ENCODE peak calls at places on chromosomes 7 and 10, in eight cellular contexts. F, Q, X, V, O, K, N and J are unnamed samples. For H3K36me3, the result is how much of the 10 kb centered on the place peaks cover.

GRCh38 chr7:82444220-82445049 is 858 bp upstream of the CACNA2D1 start:
- DNase-seq in F (no peak), Q (peak), X (peak), V (no peak), O (no peak), K (no peak), N (no peak), J (no peak)

GRCh38 chr7:14144109-14144508 is 154.6 kb upstream of the ETV1 start:
- DNase-seq in F (no peak), Q (no peak), X (no peak), V (no peak), O (no peak), K (no peak), N (no peak), J (no peak)

GRCh38 chr7:132298782-132299181 is 277.5 kb downstream of the PLXNA4 start:
- DNase-seq in F (no peak), Q (no peak), X (no peak), V (no peak), O (peak), K (peak), N (no peak), J (no peak)

GRCh38 chr7:44396931-44397525 is 71.6 kb upstream of the CAMK2B start:
- DNase-seq in F (no peak), Q (no peak), X (no peak), V (no peak), O (peak), K (no peak), N (no peak), J (no peak)

GRCh38 chr7:135919071-135919841 is 57.9 kb downstream of the MTPN start:
- DNase-seq in F (no peak), Q (no peak), X (no peak), V (no peak), O (no peak), K (no peak), N (no peak), J (no peak)

GRCh38 chr10:6348091-6348862 is 145.5 kb downstream of the PFKFB3 start:
- DNase-seq in F (peak), Q (peak), X (peak), V (peak), O (no peak), K (peak), N (peak), J (no peak)

GRCh38 chr7:2288986-2289611 is 25.1 kb downstream of the SNX8 start:
- DNase-seq in F (no peak), Q (no peak), X (no peak), V (no peak), O (no peak), K (peak), N (no peak), J (no peak)

GRCh38 chr7:99408347-99409191 is at the start of the genes BUD31 and PDAP1:
- DNase-seq in F (peak), Q (peak), X (peak), V (peak), O (peak), K (peak), N (peak), J (peak)

GRCh38 chr7:149790146-149790548 is 16.8 kb upstream of the ZNF467 start:
- DNase-seq in F (peak), Q (no peak), X (no peak), V (peak), O (no peak), K (peak), N (no peak), J (no peak)

GRCh38 chr7:114760477-114760876 is 161.4 kb upstream of the MDFIC start:
- DNase-seq in F (no peak), Q (no peak), X (no peak), V (no peak), O (no peak), K (peak), N (no peak), J (no peak)

GRCh38 chr10:2358586-2358985 is 621.3 kb upstream of the ADARB2 start:
- DNase-seq in F (no peak), Q (no peak), X (no peak), V (no peak), O (no peak), K (no peak), N (no peak), J (no peak)

GRCh38 chr10:1134156-1134555 is 78.0 kb downstream of the WDR37 start:
- DNase-seq in F (no peak), Q (no peak), X (no peak), V (no peak), O (no peak), K (no peak), N (no peak), J (no peak)

GRCh38 chr7:99499356-99499712 is 747 bp downstream of the ZNF394 start:
- DNase-seq in F (no peak), Q (peak), X (peak), V (no peak), O (no peak), K (peak), N (no peak), J (no peak)

GRCh38 chr10:73061743-73062142 is 34.9 kb downstream of the P4HA1 start:
- DNase-seq in F (no peak), Q (no peak), X (no peak), V (no peak), O (no peak), K (no peak), N (no peak), J (no peak)
- H3K36me3 ChIP-seq in F (half or more), Q (under half), X (under half), V (under half), O (under half), K (under half), N (half or more), J (under half)

DNA sequence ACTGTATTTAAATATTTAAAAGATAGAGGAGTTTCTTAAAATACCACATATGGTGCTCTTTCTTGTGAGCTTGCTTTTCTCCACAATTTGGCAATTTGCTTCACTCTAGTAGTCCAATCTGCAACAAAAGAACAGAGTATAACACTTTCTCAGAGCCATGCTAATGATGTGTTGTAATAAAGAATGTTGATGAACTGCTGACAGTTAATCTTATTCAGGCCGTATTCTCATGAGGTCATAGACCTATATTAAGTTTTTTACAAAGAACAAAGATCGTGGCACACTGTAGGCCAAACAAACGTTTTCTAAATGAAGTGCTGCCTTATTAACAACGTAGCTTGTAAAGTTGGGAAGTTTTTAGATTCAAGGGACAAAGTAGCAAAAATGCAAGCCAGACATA is 160.0 kb downstream of the GALNT11 start:
- DNase-seq in F (no peak), Q (no peak), X (no peak), V (no peak), O (peak), K (no peak), N (no peak), J (no peak)
- H3K36me3 ChIP-seq in F (half or more), Q (under half), X (under half), V (under half), O (under half), K (under half), N (half or more), J (half or more)

GRCh38 chr7:130899638-130900401 is 165.8 kb upstream of the KLF14 start:
- DNase-seq in F (no peak), Q (peak), X (no peak), V (no peak), O (no peak), K (peak), N (peak), J (peak)
- H3K36me3 ChIP-seq in F (under half), Q (under half), X (under half), V (under half), O (under half), K (half or more), N (under half), J (under half)

DNA sequence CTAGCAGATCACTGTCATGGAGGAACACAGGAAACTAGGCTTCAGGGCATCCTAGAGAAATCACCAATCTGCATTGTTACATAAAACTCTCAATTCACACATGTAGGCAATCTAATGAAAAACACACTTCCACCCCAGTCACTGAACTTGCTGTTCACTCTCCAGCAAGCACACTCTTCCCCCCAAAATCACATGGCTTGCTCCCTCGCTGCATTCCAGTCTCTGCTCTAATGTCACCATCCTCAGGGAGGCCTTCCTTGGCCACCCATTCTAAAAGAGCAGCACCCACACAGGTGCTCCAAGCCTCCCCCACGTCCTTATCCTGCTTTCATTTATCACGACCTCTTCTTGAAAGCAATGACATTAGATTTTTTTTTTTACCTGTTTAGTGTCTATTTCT is 19.6 kb downstream of the CUL2 start:
- DNase-seq in F (no peak), Q (no peak), X (no peak), V (no peak), O (no peak), K (no peak), N (no peak), J (no peak)
- H3K36me3 ChIP-seq in F (under half), Q (under half), X (under half), V (under half), O (under half), K (under half), N (under half), J (under half)